ENCODE peak calls at places on chromosomes 4 and X, in four cellular contexts. I is HCT116, E is A549, O is HepG2. F is an unnamed sample.

GRCh38 chrX:31269914-31270313 is 198.1 kb upstream of the FTHL17 start:
- DNase-seq in E (no peak), I (no peak), O (no peak), F (no peak)

GRCh38 chr4:20529681-20530080 is 170.6 kb upstream of the PACRGL start:
- DNase-seq in E (no peak), O (no peak), I (no peak), F (no peak)

GRCh38 chrX:115563633-115564182 is 2.7 kb downstream of the PLS3 start:
- DNase-seq in O (no peak), E (no peak), I (no peak), F (no peak)

GRCh38 chr4:164977243-164978164 is at the start of gene TRIM61:
- DNase-seq in I (no peak), O (no peak), E (no peak), F (peak; percentile 11)

GRCh38 chr4:25103423-25103822 is 56.8 kb downstream of the SEPSECS start:
- DNase-seq in O (no peak), I (no peak), E (no peak), F (no peak)

GRCh38 chr4:108385076-108385475 is 216.3 kb upstream of the LEF1 start:
- DNase-seq in O (no peak), I (no peak), E (no peak), F (no peak)

GRCh38 chrX:136168929-136169735 is 21.8 kb downstream of the FHL1 start:
- DNase-seq in O (no peak), E (no peak), I (no peak), F (peak; percentile 69)

GRCh38 chr4:77148081-77148480 is 8.9 kb upstream of the CCNG2 start:
- DNase-seq in I (no peak), O (no peak), E (no peak), F (no peak)

GRCh38 chr4:62470020-62470419 is 1269.9 kb downstream of the ADGRL3 start:
- DNase-seq in O (no peak), I (no peak), E (no peak), F (no peak)

GRCh38 chrX:91122141-91122540 is 312.5 kb upstream of the PABPC5 start:
- DNase-seq in I (no peak), O (no peak), E (no peak), F (no peak)

GRCh38 chrX:153816821-153817220 is 13.5 kb downstream of the PDZD4 start:
- DNase-seq in E (no peak), O (no peak), I (no peak), F (peak; percentile 29)

GRCh38 chr4:98524271-98524670 is 134.1 kb downstream of the TSPAN5 start:
- DNase-seq in I (no peak), E (no peak), O (no peak), F (no peak)

GRCh38 chr4:81747242-81747930 is 275.7 kb upstream of the RASGEF1B start:
- DNase-seq in I (no peak), O (no peak), E (no peak), F (no peak)

DNA sequence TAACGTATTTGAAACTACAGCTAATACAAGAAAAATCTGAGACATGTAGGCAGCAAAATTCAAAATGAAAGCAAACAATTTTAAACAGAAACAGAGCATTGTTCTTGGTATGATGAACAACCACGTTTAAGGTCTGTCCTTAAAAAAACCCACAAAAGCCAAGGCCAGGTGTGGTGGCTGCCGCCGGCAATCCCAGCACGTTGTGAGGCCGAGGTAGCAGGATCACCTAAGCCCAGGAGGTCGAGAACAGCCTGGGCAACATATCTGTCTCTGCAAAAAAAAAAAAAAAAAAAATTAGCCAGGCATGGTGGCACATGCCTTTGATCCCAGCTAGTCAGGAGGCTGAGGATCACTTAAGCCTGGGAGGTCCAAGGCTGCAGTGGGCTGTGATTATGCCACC is 13.7 kb downstream of the RWDD4 start:
- DNase-seq in I (no peak), O (no peak), E (no peak), F (no peak)
- TF ChIP-seq CTCF in I (no peak), O (no peak), E (no peak), F (no peak)

DNA sequence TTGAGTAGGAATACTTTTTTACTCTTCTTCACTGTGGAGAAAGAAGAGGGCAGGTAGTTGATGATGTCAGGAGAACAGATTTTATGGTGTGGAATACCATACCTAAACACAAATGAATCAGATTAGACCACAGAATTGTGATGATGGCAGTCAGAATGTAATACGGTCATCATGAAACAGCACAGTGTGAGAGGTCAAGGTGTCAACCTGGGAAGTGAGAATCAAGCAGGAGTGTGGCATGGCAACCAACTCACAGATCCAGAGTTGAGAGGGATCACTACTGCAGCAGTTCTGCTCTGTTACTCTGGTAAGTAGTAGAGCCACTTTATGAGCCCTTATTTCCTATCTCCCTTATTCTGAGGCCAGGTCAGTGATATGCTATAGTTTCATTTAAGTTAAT is 27.7 kb downstream of the METTL14 start:
- DNase-seq in E (no peak), O (no peak), I (no peak), F (no peak)
- TF ChIP-seq RAD21 in E (no peak), O (no peak), I (no peak), F (no peak)

DNA sequence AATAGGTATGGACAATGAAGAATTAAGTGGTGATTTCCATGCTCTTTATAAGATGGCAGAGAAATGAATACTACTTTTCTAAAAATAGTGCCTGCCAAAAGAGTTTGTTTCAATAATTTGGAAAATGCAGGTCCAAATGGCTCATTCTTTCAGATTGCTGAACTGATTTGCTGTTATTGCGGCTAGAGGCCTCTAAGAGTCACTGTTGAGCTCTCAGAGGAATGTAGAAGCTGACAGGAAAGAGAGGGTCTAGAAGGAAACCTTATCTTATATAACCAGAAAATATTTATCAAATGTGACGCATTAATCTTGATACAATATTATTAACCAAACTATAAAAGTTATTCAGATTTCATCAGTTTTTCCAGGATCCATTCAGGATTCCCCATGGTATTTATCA is 65.7 kb upstream of the PAGE1 start:
- DNase-seq in I (no peak), O (peak; percentile 23), E (peak; percentile 3), F (no peak)
- TF ChIP-seq CTCF in I (peak; percentile 41), O (peak; percentile 65), E (peak; percentile 34), F (peak; percentile 58)

DNA sequence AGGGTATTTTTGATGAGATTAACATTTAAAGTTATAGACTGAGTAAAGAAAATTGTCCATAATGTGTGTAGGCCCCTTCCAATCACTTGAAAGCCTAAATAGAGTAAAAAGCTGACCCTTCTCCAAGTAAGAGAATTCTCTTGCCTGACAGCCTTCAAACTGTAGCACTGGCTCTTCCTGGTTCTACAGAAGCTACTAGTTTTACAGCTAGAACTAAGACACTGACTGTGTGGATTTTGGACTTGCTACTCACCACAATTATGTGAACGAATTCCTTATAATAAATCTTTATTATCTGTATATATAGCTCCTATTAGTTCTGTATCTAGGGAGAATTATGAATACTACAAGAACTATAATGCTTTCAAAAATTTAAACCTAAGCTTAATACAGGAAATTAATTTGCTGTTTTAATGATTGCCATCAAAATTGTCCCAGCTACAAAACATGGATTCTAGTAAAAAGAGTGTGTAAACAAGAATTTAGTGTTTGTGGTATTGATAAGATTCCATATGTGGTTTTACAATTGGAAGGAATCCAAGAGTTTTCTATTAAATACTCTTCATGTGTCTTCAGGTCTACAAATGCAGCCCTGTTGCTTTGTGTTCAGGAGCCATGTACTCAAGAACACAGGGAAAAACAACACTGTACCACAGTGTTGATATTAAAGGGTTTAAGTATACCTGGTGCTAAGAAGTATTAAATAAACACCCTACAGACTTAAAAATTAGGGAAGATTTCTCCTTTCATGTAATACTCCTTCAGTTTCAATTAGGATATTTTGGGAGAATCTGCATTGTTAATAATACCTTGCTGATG is 366.5 kb downstream of the CXXC4 start:
- DNase-seq in I (no peak), O (no peak), E (no peak), F (no peak)
- TF ChIP-seq RAD21 in I (no peak), O (no peak), E (no peak), F (no peak)

GRCh38 chr4:123676550-123677229 is 280.1 kb downstream of the SPRY1 start:
- DNase-seq in O (no peak), E (no peak), I (no peak), F (no peak)
- TF ChIP-seq CTCF in O (no peak), E (no peak), I (no peak), F (no peak)

DNA sequence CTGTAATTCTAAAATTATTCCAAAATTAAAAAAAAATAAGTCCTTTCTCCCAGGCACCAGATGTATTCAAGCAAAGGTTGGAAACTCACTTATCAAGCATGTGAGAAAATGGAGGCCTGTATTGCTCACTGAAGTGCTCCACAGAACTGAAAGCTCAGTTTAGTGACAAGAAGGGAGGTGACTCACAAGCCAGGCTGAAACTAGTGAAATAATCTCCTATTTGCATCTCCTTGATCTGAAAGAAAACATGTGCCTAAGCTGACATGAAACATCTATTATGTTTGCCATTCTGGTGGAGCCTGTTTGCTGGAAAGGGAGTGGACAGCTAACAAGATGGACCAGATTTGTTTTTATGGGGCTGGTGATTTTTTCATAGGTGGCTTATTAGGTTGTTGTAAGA is 54.0 kb upstream of the AMELX start:
- DNase-seq in O (peak; percentile 0), I (no peak), E (no peak), F (peak; percentile 7)
- TF ChIP-seq RAD21 in O (no peak), I (no peak), E (no peak), F (no peak)

GRCh38 chrX:28312259-28312658 is 275.0 kb upstream of the IL1RAPL1 start:
- DNase-seq in O (no peak), I (no peak), E (no peak), F (no peak)

DNA sequence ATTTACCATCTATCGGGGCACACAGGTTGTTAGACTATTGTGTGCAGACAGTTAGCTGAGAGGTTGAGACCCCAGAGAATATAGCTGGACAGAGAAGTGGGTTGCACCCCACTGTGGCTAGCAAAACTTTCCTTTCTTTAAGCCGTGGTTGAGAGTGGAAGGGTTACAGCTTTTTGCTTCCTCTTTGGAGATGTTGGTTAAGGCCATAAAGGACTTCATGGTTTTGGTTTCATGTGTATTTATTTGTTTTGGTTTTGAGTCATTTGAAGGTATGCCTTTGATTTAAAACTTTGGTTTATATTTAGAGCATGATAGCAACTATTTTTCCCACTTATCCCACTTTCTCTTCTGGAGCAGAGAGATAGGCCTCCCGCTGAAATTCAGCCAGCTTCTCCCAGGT is 274.3 kb upstream of the IL1RAPL1 start:
- DNase-seq in E (no peak), O (no peak), I (no peak), F (no peak)
- TF ChIP-seq CTCF in E (no peak), O (no peak), I (no peak), F (no peak)

GRCh38 chrX:71144651-71145050 is at the start of gene NLGN3:
- DNase-seq in E (no peak), I (no peak), O (no peak), F (peak; percentile 73)

GRCh38 chrX:71140440-71140839 is 4.2 kb upstream of the NLGN3 start:
- DNase-seq in I (no peak), E (no peak), O (no peak), F (no peak)

GRCh38 chrX:71148278-71148663 is 3.6 kb downstream of the NLGN3 start:
- DNase-seq in O (no peak), E (no peak), I (no peak), F (no peak)

GRCh38 chrX:71147496-71148277 is 3.0 kb downstream of the NLGN3 start:
- DNase-seq in E (no peak), I (no peak), O (peak; percentile 11), F (no peak)

DNA sequence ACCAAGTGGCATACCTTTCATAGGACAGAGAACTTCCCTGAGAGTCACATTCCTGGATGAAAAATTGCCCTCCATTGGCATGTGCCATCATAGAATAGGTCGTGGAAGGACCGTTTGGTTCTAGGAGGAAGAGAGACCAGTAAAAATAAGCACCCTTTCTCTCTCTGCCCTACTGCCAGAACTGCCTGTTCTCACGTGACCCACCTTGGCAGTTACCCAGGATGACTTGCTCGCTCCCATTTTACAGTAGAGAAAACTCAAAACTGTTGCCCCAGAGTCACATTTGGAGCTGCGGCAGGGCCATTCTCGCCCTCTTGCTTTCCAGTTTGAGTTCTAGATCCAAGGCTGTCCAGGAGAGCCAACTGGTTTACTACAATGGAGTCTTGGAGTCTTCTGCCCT is 1.1 kb upstream of the NLGN3 start:
- DNase-seq in E (no peak), I (no peak), O (no peak), F (no peak)
- TF ChIP-seq RAD21 in E (no peak), I (no peak), O (no peak), F (no peak)